ENCODE peak calls at places on chromosomes 11 and 22, in five cellular contexts. H, C, D, K and Y are unnamed samples.

GRCh38 chr11:126430581-126431320 is 75.3 kb downstream of the ST3GAL4 start:
- DNase-seq in H (no peak), C (no peak), D (no peak), K (no peak), Y (no peak)

GRCh38 chr22:45262931-45263789 is 21.6 kb upstream of the UPK3A start:
- DNase-seq in H (no peak), C (no peak), D (no peak), K (no peak), Y (no peak)

GRCh38 chr11:69949327-69949726 is 128.8 kb upstream of the ANO1 start:
- DNase-seq in H (no peak), C (no peak), D (no peak), K (peak), Y (no peak)

GRCh38 chr22:18021431-18021830 is 2.9 kb downstream of the MICAL3 start:
- DNase-seq in H (no peak), C (no peak), D (no peak), K (no peak), Y (no peak)

GRCh38 chr11:17579451-17579850 is 32.4 kb downstream of the OTOG start:
- DNase-seq in H (no peak), C (no peak), D (no peak), K (no peak), Y (no peak)

GRCh38 chr11:119780264-119780953 is 51.4 kb upstream of the NECTIN1 start:
- DNase-seq in H (no peak), C (no peak), D (no peak), K (no peak), Y (no peak)

GRCh38 chr22:44683237-44683636 is 18.8 kb upstream of the PRR5 start:
- DNase-seq in H (no peak), C (no peak), D (no peak), K (no peak), Y (no peak)

GRCh38 chr22:43301866-43302265 is 41.3 kb downstream of the SCUBE1 start:
- DNase-seq in H (no peak), C (no peak), D (no peak), K (no peak), Y (no peak)

GRCh38 chr11:73409431-73409830 is 33.2 kb downstream of the RELT start:
- DNase-seq in H (no peak), C (no peak), D (no peak), K (no peak), Y (no peak)

GRCh38 chr22:30265851-30266444 is 703 bp downstream of the OSM start:
- DNase-seq in H (peak), C (peak), D (no peak), K (no peak), Y (peak)

GRCh38 chr11:777288-778255 is at the start of gene GATD1:
- DNase-seq in H (peak), C (peak), D (peak), K (peak), Y (peak)

GRCh38 chr11:61963016-61963281 is 4.5 kb downstream of the FTH1 start:
- DNase-seq in H (no peak), C (no peak), D (no peak), K (no peak), Y (no peak)

GRCh38 chr11:123137496-123138270 is 57.4 kb downstream of the CLMP start:
- DNase-seq in H (no peak), C (no peak), D (no peak), K (peak), Y (no peak)

GRCh38 chr11:108927791-108928545 is 263.1 kb downstream of the DDX10 start:
- DNase-seq in H (no peak), C (no peak), D (no peak), K (no peak), Y (no peak)

GRCh38 chr11:112727341-112727841 is 233.8 kb upstream of the NCAM1 start:
- DNase-seq in H (no peak), C (no peak), D (no peak), K (no peak), Y (no peak)

GRCh38 chr11:64060861-64061444 is 25.2 kb downstream of the FLRT1 start:
- DNase-seq in H (peak), C (peak), D (peak), K (no peak), Y (peak)

GRCh38 chr11:19723572-19724342 is 11.1 kb downstream of the NAV2 start:
- DNase-seq in H (peak), C (no peak), D (no peak), K (peak), Y (peak)

GRCh38 chr11:111422494-111423249 is 43.6 kb upstream of the POU2AF1 start:
- DNase-seq in H (peak), C (no peak), D (peak), K (no peak), Y (peak)

GRCh38 chr11:69327741-69328191 is 33.8 kb downstream of the MYEOV start:
- DNase-seq in H (no peak), C (no peak), D (no peak), K (no peak), Y (no peak)

GRCh38 chr22:36160499-36160942 is at the start of gene APOL3:
- DNase-seq in H (peak), C (peak), D (no peak), K (peak), Y (peak)

GRCh38 chr22:19882446-19883381 is 28.0 kb upstream of the GNB1L start:
- DNase-seq in H (no peak), C (no peak), D (no peak), K (no peak), Y (no peak)

GRCh38 chr11:126476256-126476970 is 120.9 kb downstream of the ST3GAL4 start:
- DNase-seq in H (no peak), C (no peak), D (peak), K (no peak), Y (no peak)